ENCODE peak calls at places on chromosomes 3 and 15, in nine cellular contexts. M is NCI-H1092; Z is lower leg skin; O is endodermal cell; F is SHP77 treated with DMSO at 0.1 percent for 48 hours; J is NCI-H510A treated with DMSO at 0.1 percent for 48 hours; B is stimulated activated naive B cell treated with anti-CD40 and anti-IgM and Interleukin-4, amounts not matched to agents 10 μg/mL and 1 μg/mL and 100 μg/mL, for 72 hours; V is keratinocyte; L is K562. X is an unnamed sample.

GRCh38 chr3:172357850-172358754 is 90.2 kb downstream of the GHSR start:
- DNase-seq in O (no peak), L (no peak), Z (no peak), J (no peak), V (no peak), M (no peak), F (no peak), B (no peak), X (no peak)

GRCh38 chr3:38524141-38524739 is 28.1 kb downstream of the EXOG start:
- DNase-seq in Z (no peak), B (no peak), O (no peak), L (no peak), F (no peak), V (no peak), M (no peak), J (no peak), X (no peak)

GRCh38 chr3:31357451-31357850 is 175.3 kb upstream of the STT3B start:
- DNase-seq in V (no peak), O (no peak), M (no peak), L (no peak), Z (no peak), B (no peak), J (no peak), F (no peak), X (no peak)

GRCh38 chr15:78739996-78740903 is 71.0 kb downstream of the ADAMTS7 start:
- DNase-seq in J (no peak), V (no peak), M (no peak), L (peak; percentile 41), F (peak; percentile 58), O (peak; percentile 95), B (peak; percentile 63), Z (no peak), X (peak; percentile 78)

GRCh38 chr3:192727032-192727847 is at the start of gene FGF12:
- DNase-seq in Z (no peak), M (peak; percentile 76), B (no peak), O (peak; percentile 99), F (peak; percentile 36), V (no peak), J (peak; percentile 90), L (peak; percentile 30), X (peak; percentile 85)

GRCh38 chr15:79292011-79292410 is 9.5 kb downstream of the ANKRD34C start:
- DNase-seq in Z (no peak), B (no peak), F (no peak), V (no peak), J (no peak), O (no peak), L (no peak), M (no peak), X (no peak)

GRCh38 chr3:185351371-185351770 is 11.6 kb upstream of the MAP3K13 start:
- DNase-seq in O (no peak), M (no peak), F (no peak), Z (no peak), J (no peak), V (no peak), B (no peak), L (no peak), X (no peak)

GRCh38 chr3:152737021-152737908 is 97.7 kb upstream of the P2RY1 start:
- DNase-seq in B (peak; percentile 31), F (no peak), V (no peak), J (no peak), O (no peak), M (no peak), L (no peak), Z (peak; percentile 25), X (no peak)

GRCh38 chr3:52685285-52685704 is 418 bp downstream of the PBRM1 start:
- DNase-seq in M (peak; percentile 79), O (peak; percentile 90), L (no peak), F (peak; percentile 78), Z (peak; percentile 53), V (no peak), B (peak; percentile 74), J (peak; percentile 63), X (peak; percentile 92)

GRCh38 chr15:47288794-47289193 is 428.5 kb upstream of the SEMA6D start:
- DNase-seq in M (no peak), F (no peak), L (no peak), V (no peak), O (peak; percentile 56), B (no peak), J (no peak), Z (no peak), X (no peak)

GRCh38 chr3:78972617-78973301 is 795.0 kb downstream of the ROBO1 start:
- DNase-seq in M (no peak), J (no peak), B (no peak), F (no peak), V (peak; percentile 19), L (no peak), O (no peak), Z (no peak), X (no peak)

GRCh38 chr3:36991923-36992805 is 767 bp downstream of the EPM2AIP1 start:
- DNase-seq in O (no peak), J (no peak), Z (peak; percentile 38), B (peak; percentile 14), L (no peak), M (no peak), V (no peak), F (no peak), X (no peak)

GRCh38 chr3:39413691-39414420 is 7.3 kb downstream of the RPSA start:
- DNase-seq in V (no peak), Z (no peak), F (no peak), M (no peak), B (no peak), J (no peak), L (no peak), O (no peak), X (no peak)

GRCh38 chr15:63348392-63348791 is 33.3 kb downstream of the CA12 start:
- DNase-seq in Z (peak; percentile 81), L (no peak), M (peak; percentile 41), B (no peak), J (no peak), F (no peak), V (no peak), O (no peak), X (peak; percentile 87)

GRCh38 chr3:23202203-23202920 is 765 bp upstream of the UBE2E2 start:
- DNase-seq in B (peak; percentile 63), Z (peak; percentile 32), M (no peak), O (peak; percentile 79), V (no peak), F (no peak), L (no peak), J (no peak), X (no peak)

GRCh38 chr3:72127213-72127612 is 342.3 kb upstream of the PROK2 start:
- DNase-seq in L (no peak), B (no peak), J (no peak), Z (no peak), F (no peak), V (no peak), O (no peak), M (no peak), X (no peak)

GRCh38 chr3:64152100-64152499 is 73.2 kb downstream of the PRICKLE2 start:
- DNase-seq in V (no peak), F (no peak), L (no peak), Z (no peak), M (no peak), B (no peak), J (no peak), O (no peak), X (no peak)

GRCh38 chr3:139639662-139640061 is 38.1 kb downstream of the NMNAT3 start:
- DNase-seq in F (no peak), O (peak; percentile 3), B (no peak), J (no peak), L (no peak), M (no peak), Z (no peak), V (no peak), X (no peak)

GRCh38 chr3:52529376-52530333 is 4.0 kb downstream of the NT5DC2 start:
- DNase-seq in O (peak; percentile 31), B (no peak), Z (no peak), F (no peak), J (no peak), V (no peak), L (no peak), M (no peak), X (peak; percentile 82)

GRCh38 chr3:16849240-16849639 is 35.5 kb upstream of the PLCL2 start:
- DNase-seq in V (no peak), F (peak; percentile 45), L (no peak), Z (peak; percentile 43), M (peak; percentile 78), O (peak; percentile 60), J (peak; percentile 58), B (peak; percentile 49), X (no peak)

GRCh38 chr3:146968204-146968651 is 363.1 kb upstream of the PLSCR5 start:
- DNase-seq in L (no peak), F (no peak), B (no peak), J (no peak), M (no peak), V (no peak), Z (no peak), O (no peak), X (no peak)

GRCh38 chr3:122314467-122314866 is 10.6 kb upstream of the CSTA start:
- DNase-seq in V (no peak), J (no peak), O (no peak), B (no peak), L (no peak), Z (no peak), F (no peak), M (no peak), X (no peak)

GRCh38 chr3:129441782-129442181 is 1.8 kb downstream of the IFT122 start:
- DNase-seq in J (no peak), F (no peak), B (no peak), L (no peak), Z (peak; percentile 32), O (no peak), M (no peak), V (no peak), X (no peak)

GRCh38 chr3:111159391-111159790 is 87.8 kb downstream of the NECTIN3 start:
- DNase-seq in M (no peak), Z (no peak), J (no peak), O (no peak), B (no peak), L (no peak), F (no peak), V (no peak), X (no peak)

GRCh38 chr3:24923565-24923964 is 428.9 kb upstream of the THRB start:
- DNase-seq in O (no peak), J (no peak), V (no peak), M (no peak), Z (no peak), B (no peak), F (no peak), L (no peak), X (no peak)

GRCh38 chr3:115325539-115325938 is 178.5 kb upstream of the ZBTB20 start:
- DNase-seq in J (no peak), M (no peak), L (peak; percentile 14), O (peak; percentile 90), Z (no peak), F (no peak), V (no peak), B (no peak), X (no peak)

GRCh38 chr3:139110072-139110830 is 65.6 kb upstream of the PRR23C start:
- DNase-seq in Z (peak; percentile 29), B (no peak), F (no peak), V (no peak), M (peak; percentile 6), J (no peak), O (no peak), L (no peak), X (peak; percentile 42)

GRCh38 chr3:49805367-49805782 is 2.3 kb downstream of the INKA1 start:
- DNase-seq in F (no peak), O (no peak), B (peak; percentile 23), L (no peak), V (no peak), Z (peak; percentile 81), J (no peak), M (no peak), X (peak; percentile 90)

GRCh38 chr15:48250640-48251076 is 44.6 kb downstream of the SLC12A1 start:
- DNase-seq in J (peak; percentile 57), V (no peak), B (no peak), M (peak; percentile 25), O (peak; percentile 65), F (peak; percentile 28), Z (no peak), L (peak; percentile 24), X (no peak)

GRCh38 chr15:62887113-62887570 is 155.4 kb upstream of the TPM1 start:
- DNase-seq in V (no peak), L (no peak), F (no peak), M (no peak), B (no peak), Z (no peak), O (no peak), J (no peak), X (no peak)

GRCh38 chr3:63450023-63450422 is 171.9 kb downstream of the SYNPR start:
- DNase-seq in Z (no peak), B (no peak), O (no peak), V (peak; percentile 71), M (no peak), F (no peak), J (no peak), L (no peak), X (no peak)

X was measured in posterior vena cava.